ENCODE peak calls at places on chromosomes 3 and 15, in four cellular contexts. B is stimulated activated CD4-positive, alpha-beta T cell treated with anti-CD3 and anti-CD28 coated beads, Interleukin-12 subunit alpha, Interleukin-12 subunit beta, amount 100 ng/mL, for 4 hours; A is activated CD4-positive, alpha-beta T cell treated with anti-CD3 and anti-CD28 coated beads for 24 hours; L is nephron progenitor cell. G is an unnamed sample.

GRCh38 chr3:158678687-158679086 is 6.2 kb upstream of the LXN start:
- DNase-seq in B (no peak), L (no peak), A (no peak), G (no peak)

GRCh38 chr3:192917258-192917507 is 473 bp downstream of the MB21D2 start:
- DNase-seq in A (no peak), B (no peak), L (no peak), G (no peak)

GRCh38 chr15:98561169-98561941 is 87.0 kb upstream of the IGF1R start:
- DNase-seq in B (no peak), L (no peak), A (no peak), G (no peak)

GRCh38 chr3:189983612-189984011 is 137.1 kb downstream of the P3H2 start:
- DNase-seq in A (no peak), L (no peak), B (no peak), G (no peak)

GRCh38 chr15:40323953-40324937 is 753 bp downstream of the INAFM2 start:
- DNase-seq in L (peak), A (no peak), B (no peak), G (no peak)

GRCh38 chr15:70439304-70439877 is 324.0 kb downstream of the UACA start:
- DNase-seq in B (no peak), A (no peak), L (no peak), G (no peak)

GRCh38 chr15:48718646-48719045 is 73.1 kb upstream of the FBN1 start:
- DNase-seq in A (no peak), L (no peak), B (no peak), G (no peak)

GRCh38 chr3:71928215-71928614 is 143.3 kb upstream of the PROK2 start:
- DNase-seq in A (no peak), L (no peak), B (no peak), G (no peak)

GRCh38 chr3:45582407-45582806 is 12.1 kb upstream of the LIMD1 start:
- DNase-seq in L (no peak), A (no peak), B (no peak), G (no peak)

GRCh38 chr3:149886957-149887356 is 73.9 kb downstream of the RNF13 start:
- DNase-seq in A (no peak), B (no peak), L (no peak), G (no peak)

GRCh38 chr3:59267021-59267420 is 217.2 kb upstream of the CFAP20DC start:
- DNase-seq in L (no peak), A (no peak), B (no peak), G (no peak)

GRCh38 chr3:185732782-185733181 is 92.1 kb downstream of the IGF2BP2 start:
- DNase-seq in L (no peak), B (no peak), A (no peak), G (no peak)

GRCh38 chr3:182740710-182741109 is 52.6 kb upstream of the ATP11B start:
- DNase-seq in L (no peak), B (no peak), A (no peak), G (no peak)

GRCh38 chr15:23877502-23878412 is 190.7 kb upstream of the NDN start:
- DNase-seq in L (peak), B (peak), A (no peak), G (peak)

GRCh38 chr3:122410639-122411038 is 5.2 kb downstream of the WDR5B start:
- DNase-seq in A (no peak), B (no peak), L (no peak), G (no peak)

GRCh38 chr3:156978471-156978961 is 152.4 kb downstream of the LEKR1 start:
- DNase-seq in L (no peak), A (no peak), B (no peak), G (no peak)

GRCh38 chr3:57597973-57598351 is 818 bp upstream of the ARF4 start:
- DNase-seq in B (no peak), A (peak), L (no peak), G (no peak)

GRCh38 chr3:150956376-150956775 is 16.2 kb downstream of the CLRN1 start:
- DNase-seq in A (no peak), L (no peak), B (no peak), G (no peak)

GRCh38 chr15:70596354-70597055 is 166.9 kb downstream of the UACA start:
- DNase-seq in A (no peak), L (no peak), B (no peak), G (no peak)

GRCh38 chr3:31479431-31479830 is 53.3 kb upstream of the STT3B start:
- DNase-seq in A (no peak), B (no peak), L (no peak), G (no peak)

GRCh38 chr3:127820871-127821853 is 1.2 kb downstream of the MGLL start:
- DNase-seq in B (no peak), A (no peak), L (no peak), G (no peak)

GRCh38 chr3:48592519-48593087 is 2.5 kb downstream of the COL7A1 start:
- DNase-seq in B (no peak), L (no peak), A (no peak), G (no peak)

G was measured in activated CD4-positive, CD25-positive, alpha-beta regulatory T cell treated with anti-CD3 and anti-CD28 coated beads, Interleukin-2, amount 50 U/mL, for 72 hours.